ENCODE peak calls at places on chromosomes 6 and 20, in nine cellular contexts. Y is AG08396; B is OCI-LY7; L is NCI-H1694; R is breast epithelium; W is effector CD4-positive, alpha-beta T cell; P is endothelial cell; V is HAP-1; U is fibroblast of the aortic adventitia. H is an unnamed sample.
A peak's percentile ranks its signal among the peaks of the same experiment; 100 is the strongest.

GRCh38 chr20:17841751-17842191 is 126.8 kb downstream of the SNX5 start:
- DNase-seq in R (no peak), L (no peak), B (no peak), V (no peak), Y (no peak), W (no peak), P (no peak), U (peak; percentile 85), H (no peak)

GRCh38 chr20:64038579-64039292 is 2.8 kb downstream of the C20orf204 start:
- DNase-seq in U (peak; percentile 40), W (peak; percentile 68), L (peak; percentile 26), V (peak; percentile 56), B (peak; percentile 80), P (peak; percentile 98), R (peak; percentile 53), Y (peak; percentile 89), H (no peak)

GRCh38 chr20:47765715-47766594 is 19.3 kb downstream of the SULF2 start:
- DNase-seq in P (no peak), R (no peak), W (no peak), V (peak; percentile 54), B (no peak), L (no peak), U (no peak), Y (no peak), H (no peak)

GRCh38 chr20:36967636-36968035 is 16.1 kb upstream of the SAMHD1 start:
- DNase-seq in R (no peak), B (no peak), P (no peak), L (no peak), Y (no peak), V (no peak), U (no peak), W (no peak), H (no peak)

GRCh38 chr6:36615018-36615761 is 21.0 kb downstream of the SRSF3 start:
- DNase-seq in R (no peak), L (peak; percentile 74), V (no peak), Y (peak; percentile 55), W (peak; percentile 34), B (peak; percentile 78), U (peak; percentile 81), P (peak; percentile 50), H (no peak)

GRCh38 chr6:123027392-123027791 is 31.4 kb downstream of the CLVS2 start:
- DNase-seq in R (no peak), U (no peak), Y (no peak), L (no peak), P (no peak), B (no peak), V (no peak), W (no peak), H (no peak)

GRCh38 chr6:48610846-48611245 is 499.8 kb upstream of the PTCHD4 start:
- DNase-seq in Y (no peak), P (no peak), V (no peak), U (peak; percentile 79), W (no peak), L (no peak), R (no peak), B (no peak), H (no peak)

GRCh38 chr6:90326404-90327057 is 29.9 kb upstream of the BACH2 start:
- DNase-seq in U (no peak), R (no peak), W (no peak), L (no peak), V (no peak), Y (no peak), B (no peak), P (no peak), H (no peak)

GRCh38 chr20:14580426-14581074 is 243.1 kb upstream of the FLRT3 start:
- DNase-seq in W (no peak), U (no peak), P (no peak), L (no peak), V (no peak), B (no peak), R (no peak), Y (no peak), H (no peak)

GRCh38 chr6:104639671-104640070 is 220.0 kb downstream of the HACE1 start:
- DNase-seq in W (no peak), R (no peak), Y (no peak), P (no peak), B (peak; percentile 72), L (no peak), U (peak; percentile 13), V (no peak), H (no peak)

GRCh38 chr6:142313284-142313683 is 11.5 kb downstream of the ADGRG6 start:
- DNase-seq in L (no peak), U (peak; percentile 72), Y (peak; percentile 38), B (no peak), P (no peak), V (no peak), R (no peak), W (no peak), H (no peak)

GRCh38 chr20:45341939-45342862 is 6.0 kb downstream of the SDC4 start:
- DNase-seq in L (no peak), U (peak; percentile 67), V (no peak), W (no peak), R (peak; percentile 89), Y (peak; percentile 28), P (peak; percentile 33), B (no peak), H (peak; percentile 50)

GRCh38 chr20:25532015-25532751 is 53.1 kb downstream of the NINL start:
- DNase-seq in W (no peak), U (peak; percentile 19), R (no peak), V (no peak), P (peak; percentile 43), B (no peak), Y (no peak), L (no peak), H (no peak)

GRCh38 chr6:36958775-36959554 is 4.4 kb downstream of the PI16 start:
- DNase-seq in V (no peak), L (no peak), B (no peak), R (no peak), U (no peak), W (no peak), Y (no peak), P (no peak), H (no peak)

GRCh38 chr6:25946631-25947030 is 16.0 kb upstream of the TRIM38 start:
- DNase-seq in R (no peak), B (no peak), W (no peak), L (no peak), P (no peak), U (no peak), V (no peak), Y (no peak), H (no peak)

GRCh38 chr6:85632164-85632942 is 10.3 kb downstream of the SYNCRIP start:
- DNase-seq in L (no peak), Y (no peak), R (no peak), W (no peak), U (no peak), P (no peak), V (no peak), B (no peak), H (no peak)

GRCh38 chr6:106125925-106126435 is 39.8 kb downstream of the PRDM1 start:
- DNase-seq in L (no peak), P (no peak), W (no peak), Y (no peak), B (no peak), R (no peak), U (no peak), V (no peak), H (no peak)

GRCh38 chr6:7761047-7761446 is 35.1 kb downstream of the BMP6 start:
- DNase-seq in P (no peak), B (no peak), U (peak; percentile 56), W (no peak), L (no peak), Y (no peak), V (no peak), R (no peak), H (no peak)

GRCh38 chr6:87766211-87766610 is 64.2 kb upstream of the AKIRIN2 start:
- DNase-seq in V (no peak), B (no peak), U (no peak), L (no peak), Y (no peak), P (no peak), W (no peak), R (no peak), H (no peak)

GRCh38 chr6:50410577-50410976 is 302.7 kb upstream of the TFAP2D start:
- DNase-seq in R (no peak), W (no peak), U (no peak), L (no peak), B (no peak), V (no peak), P (no peak), Y (no peak), H (no peak)

H was measured in iPS DF 6.9.